ENCODE peak calls at places on chromosomes 7 and 10, in six cellular contexts. B is cardiac muscle cell; F is activated T-cell treated with anti-CD3 and anti-CD28 coated beads, Interleukin-2, amount 50 U/mL, for 72 hours; U is NCI-H345; E is AG08396; D is MV-4-11. C is an unnamed sample.

GRCh38 chr10:30284860-30285594 is 64.1 kb downstream of the MTPAP start:
- DNase-seq in B (peak; percentile 15), F (no peak), U (no peak), E (peak; percentile 29), D (peak; percentile 89), C (no peak)

GRCh38 chr10:61271127-61271780 is 181.9 kb downstream of the TMEM26 start:
- DNase-seq in B (no peak), F (no peak), U (no peak), E (peak; percentile 32), D (no peak), C (no peak)

GRCh38 chr10:50851884-50852671 is 33.3 kb downstream of the A1CF start:
- DNase-seq in B (no peak), F (no peak), U (no peak), E (no peak), D (no peak), C (no peak)

GRCh38 chr7:129188372-129188891 is at the start of gene SMO:
- DNase-seq in B (peak; percentile 96), F (peak; percentile 45), U (no peak), E (peak; percentile 74), D (no peak), C (no peak)

GRCh38 chr7:77759294-77759889 is 38.8 kb downstream of the TMEM60 start:
- DNase-seq in B (peak; percentile 72), F (peak; percentile 80), U (peak; percentile 45), E (peak; percentile 26), D (peak; percentile 47), C (peak; percentile 47)

GRCh38 chr10:88913803-88914202 is 33.8 kb downstream of the STAMBPL1 start:
- DNase-seq in B (no peak), F (no peak), U (peak; percentile 38), E (no peak), D (no peak), C (no peak)

GRCh38 chr7:157827863-157828160 is 491.0 kb downstream of the DNAJB6 start:
- DNase-seq in B (no peak), F (no peak), U (no peak), E (no peak), D (no peak), C (no peak)

GRCh38 chr10:102347236-102347828 is 48.2 kb upstream of the NFKB2 start:
- DNase-seq in B (peak; percentile 80), F (no peak), U (peak; percentile 1), E (peak; percentile 27), D (peak; percentile 8), C (no peak)

GRCh38 chr7:155979566-155979965 is 167.3 kb upstream of the SHH start:
- DNase-seq in B (no peak), F (no peak), U (no peak), E (no peak), D (no peak), C (no peak)

GRCh38 chr7:154781369-154782303 is 221.3 kb downstream of the PAXIP1 start:
- DNase-seq in B (no peak), F (no peak), U (no peak), E (no peak), D (no peak), C (no peak)

GRCh38 chr7:131007439-131008330 is 273.7 kb upstream of the KLF14 start:
- DNase-seq in B (peak; percentile 56), F (peak; percentile 65), U (peak; percentile 6), E (peak; percentile 53), D (peak; percentile 82), C (peak; percentile 62)

GRCh38 chr7:103679156-103680132 is 233.4 kb upstream of the SLC26A5 start:
- DNase-seq in B (no peak), F (no peak), U (no peak), E (no peak), D (no peak), C (no peak)

GRCh38 chr7:129836983-129837382 is 115.8 kb downstream of the UBE2H start:
- DNase-seq in B (no peak), F (no peak), U (no peak), E (no peak), D (no peak), C (no peak)